ENCODE peak calls at places on chromosomes 5 and 9, in five cellular contexts. One of them, this sample, is unnamed.

GRCh38 chr5:126339215-126339805 is 83.9 kb upstream of the GRAMD2B start:
- DNase-seq in neuronal stem cell: peak; percentile 50
- DNase-seq in stimulated activated CD4-positive, alpha-beta T cell treated with anti-CD3 and anti-CD28 coated beads, Interleukin-4, amount 100 ng/mL, for 1 hour: peak; percentile 4
- DNase-seq in HS-5: no peak
- DNase-seq in lung: peak; percentile 60
- DNase-seq in this sample: peak; percentile 65

GRCh38 chr9:34658461-34658860 is 4.0 kb downstream of the CCL27 start:
- DNase-seq in stimulated activated CD4-positive, alpha-beta T cell treated with anti-CD3 and anti-CD28 coated beads, Interleukin-4, amount 100 ng/mL, for 1 hour: no peak
- DNase-seq in HS-5: no peak
- DNase-seq in lung: no peak
- DNase-seq in neuronal stem cell: no peak
- DNase-seq in this sample: no peak

GRCh38 chr9:134066923-134067851 is 639 bp downstream of the BRD3 start:
- DNase-seq in lung: peak; percentile 38
- DNase-seq in HS-5: no peak
- DNase-seq in stimulated activated CD4-positive, alpha-beta T cell treated with anti-CD3 and anti-CD28 coated beads, Interleukin-4, amount 100 ng/mL, for 1 hour: peak; percentile 52
- DNase-seq in neuronal stem cell: no peak
- DNase-seq in this sample: peak; percentile 31

GRCh38 chr9:110040788-110041187 is 167.2 kb downstream of the C9orf152 start:
- DNase-seq in lung: no peak
- DNase-seq in neuronal stem cell: no peak
- DNase-seq in HS-5: no peak
- DNase-seq in stimulated activated CD4-positive, alpha-beta T cell treated with anti-CD3 and anti-CD28 coated beads, Interleukin-4, amount 100 ng/mL, for 1 hour: no peak
- DNase-seq in this sample: peak; percentile 83

GRCh38 chr5:112018846-112019245 is 261.9 kb upstream of the NREP start:
- DNase-seq in lung: no peak
- DNase-seq in stimulated activated CD4-positive, alpha-beta T cell treated with anti-CD3 and anti-CD28 coated beads, Interleukin-4, amount 100 ng/mL, for 1 hour: no peak
- DNase-seq in neuronal stem cell: no peak
- DNase-seq in HS-5: no peak
- DNase-seq in this sample: no peak

GRCh38 chr5:133203317-133204305 is 151.8 kb downstream of the HSPA4 start:
- DNase-seq in neuronal stem cell: no peak
- DNase-seq in lung: no peak
- DNase-seq in stimulated activated CD4-positive, alpha-beta T cell treated with anti-CD3 and anti-CD28 coated beads, Interleukin-4, amount 100 ng/mL, for 1 hour: no peak
- DNase-seq in HS-5: no peak
- DNase-seq in this sample: no peak

GRCh38 chr5:80809451-80809850 is 150.7 kb upstream of the RASGRF2 start:
- DNase-seq in lung: no peak
- DNase-seq in stimulated activated CD4-positive, alpha-beta T cell treated with anti-CD3 and anti-CD28 coated beads, Interleukin-4, amount 100 ng/mL, for 1 hour: no peak
- DNase-seq in HS-5: no peak
- DNase-seq in neuronal stem cell: no peak
- DNase-seq in this sample: no peak

GRCh38 chr5:97694091-97694490 is 511.0 kb upstream of the RIOK2 start:
- DNase-seq in lung: no peak
- DNase-seq in HS-5: no peak
- DNase-seq in neuronal stem cell: no peak
- DNase-seq in stimulated activated CD4-positive, alpha-beta T cell treated with anti-CD3 and anti-CD28 coated beads, Interleukin-4, amount 100 ng/mL, for 1 hour: no peak
- DNase-seq in this sample: no peak

GRCh38 chr9:137550958-137551655 is 572 bp upstream of the MRPL41 start:
- DNase-seq in HS-5: peak; percentile 37
- DNase-seq in stimulated activated CD4-positive, alpha-beta T cell treated with anti-CD3 and anti-CD28 coated beads, Interleukin-4, amount 100 ng/mL, for 1 hour: no peak
- DNase-seq in lung: peak; percentile 57
- DNase-seq in neuronal stem cell: peak; percentile 90
- DNase-seq in this sample: peak; percentile 74

GRCh38 chr5:98775962-98776687 is 2.7 kb downstream of the RGMB start:
- DNase-seq in HS-5: no peak
- DNase-seq in lung: no peak
- DNase-seq in stimulated activated CD4-positive, alpha-beta T cell treated with anti-CD3 and anti-CD28 coated beads, Interleukin-4, amount 100 ng/mL, for 1 hour: no peak
- DNase-seq in neuronal stem cell: no peak
- DNase-seq in this sample: peak; percentile 79

GRCh38 chr5:168315991-168316578 is 24.6 kb downstream of the WWC1 start:
- DNase-seq in neuronal stem cell: no peak
- DNase-seq in stimulated activated CD4-positive, alpha-beta T cell treated with anti-CD3 and anti-CD28 coated beads, Interleukin-4, amount 100 ng/mL, for 1 hour: no peak
- DNase-seq in HS-5: no peak
- DNase-seq in lung: peak; percentile 58
- DNase-seq in this sample: no peak

GRCh38 chr9:15295761-15296405 is 11.1 kb downstream of the TTC39B start:
- DNase-seq in neuronal stem cell: no peak
- DNase-seq in lung: no peak
- DNase-seq in HS-5: peak; percentile 67
- DNase-seq in stimulated activated CD4-positive, alpha-beta T cell treated with anti-CD3 and anti-CD28 coated beads, Interleukin-4, amount 100 ng/mL, for 1 hour: no peak
- DNase-seq in this sample: peak; percentile 76

GRCh38 chr9:131667576-131667975 is 72.3 kb downstream of the RAPGEF1 start:
- DNase-seq in lung: no peak
- DNase-seq in stimulated activated CD4-positive, alpha-beta T cell treated with anti-CD3 and anti-CD28 coated beads, Interleukin-4, amount 100 ng/mL, for 1 hour: peak; percentile 55
- DNase-seq in neuronal stem cell: no peak
- DNase-seq in HS-5: no peak
- DNase-seq in this sample: no peak

GRCh38 chr5:14351845-14352712 is 208.9 kb downstream of the TRIO start:
- DNase-seq in lung: peak; percentile 61
- DNase-seq in HS-5: peak; percentile 24
- DNase-seq in stimulated activated CD4-positive, alpha-beta T cell treated with anti-CD3 and anti-CD28 coated beads, Interleukin-4, amount 100 ng/mL, for 1 hour: peak; percentile 59
- DNase-seq in neuronal stem cell: peak; percentile 56
- DNase-seq in this sample: peak; percentile 72

GRCh38 chr5:109936996-109937395 is 247.3 kb downstream of the MAN2A1 start:
- DNase-seq in stimulated activated CD4-positive, alpha-beta T cell treated with anti-CD3 and anti-CD28 coated beads, Interleukin-4, amount 100 ng/mL, for 1 hour: peak; percentile 22
- DNase-seq in lung: no peak
- DNase-seq in neuronal stem cell: no peak
- DNase-seq in HS-5: no peak
- DNase-seq in this sample: no peak

GRCh38 chr5:145925353-145925752 is 11.0 kb upstream of the SH3RF2 start:
- DNase-seq in lung: no peak
- DNase-seq in neuronal stem cell: no peak
- DNase-seq in stimulated activated CD4-positive, alpha-beta T cell treated with anti-CD3 and anti-CD28 coated beads, Interleukin-4, amount 100 ng/mL, for 1 hour: no peak
- DNase-seq in HS-5: peak; percentile 86
- DNase-seq in this sample: peak; percentile 89

GRCh38 chr5:172641359-172642045 is 439 bp downstream of the NEURL1B start:
- DNase-seq in neuronal stem cell: peak; percentile 51
- DNase-seq in stimulated activated CD4-positive, alpha-beta T cell treated with anti-CD3 and anti-CD28 coated beads, Interleukin-4, amount 100 ng/mL, for 1 hour: no peak
- DNase-seq in lung: no peak
- DNase-seq in HS-5: no peak
- DNase-seq in this sample: no peak

GRCh38 chr5:178201221-178201926 is 3.0 kb upstream of the HNRNPAB start:
- DNase-seq in lung: no peak
- DNase-seq in neuronal stem cell: no peak
- DNase-seq in HS-5: peak; percentile 34
- DNase-seq in stimulated activated CD4-positive, alpha-beta T cell treated with anti-CD3 and anti-CD28 coated beads, Interleukin-4, amount 100 ng/mL, for 1 hour: no peak
- DNase-seq in this sample: peak; percentile 34

GRCh38 chr9:121985792-121986494 is 107.2 kb downstream of the TTLL11 start:
- DNase-seq in lung: no peak
- DNase-seq in HS-5: no peak
- DNase-seq in neuronal stem cell: no peak
- DNase-seq in stimulated activated CD4-positive, alpha-beta T cell treated with anti-CD3 and anti-CD28 coated beads, Interleukin-4, amount 100 ng/mL, for 1 hour: no peak
- DNase-seq in this sample: no peak

GRCh38 chr5:65566505-65566904 is 3.4 kb downstream of the PPWD1 start:
- DNase-seq in HS-5: no peak
- DNase-seq in neuronal stem cell: no peak
- DNase-seq in lung: no peak
- DNase-seq in stimulated activated CD4-positive, alpha-beta T cell treated with anti-CD3 and anti-CD28 coated beads, Interleukin-4, amount 100 ng/mL, for 1 hour: no peak
- DNase-seq in this sample: no peak

GRCh38 chr5:9774472-9775079 is 144.4 kb upstream of the TAS2R1 start:
- DNase-seq in HS-5: no peak
- DNase-seq in lung: no peak
- DNase-seq in neuronal stem cell: no peak
- DNase-seq in stimulated activated CD4-positive, alpha-beta T cell treated with anti-CD3 and anti-CD28 coated beads, Interleukin-4, amount 100 ng/mL, for 1 hour: no peak
- DNase-seq in this sample: peak; percentile 6

GRCh38 chr5:126970517-126971017 is 59.8 kb downstream of the MARCHF3 start:
- DNase-seq in HS-5: peak; percentile 96
- DNase-seq in neuronal stem cell: no peak
- DNase-seq in lung: no peak
- DNase-seq in stimulated activated CD4-positive, alpha-beta T cell treated with anti-CD3 and anti-CD28 coated beads, Interleukin-4, amount 100 ng/mL, for 1 hour: no peak
- DNase-seq in this sample: peak; percentile 71

GRCh38 chr5:56699588-56699987 is 115.8 kb upstream of the MAP3K1 start:
- DNase-seq in HS-5: no peak
- DNase-seq in stimulated activated CD4-positive, alpha-beta T cell treated with anti-CD3 and anti-CD28 coated beads, Interleukin-4, amount 100 ng/mL, for 1 hour: no peak
- DNase-seq in lung: no peak
- DNase-seq in neuronal stem cell: no peak
- DNase-seq in this sample: no peak

This sample was measured in HCEC 1CT.